ENCODE peak calls at places on chromosomes 7 and 10, in seven cellular contexts. One of them, this sample, is unnamed. For H3K4me1 and H3K36me3, the result is how much of the 10 kb centered on the place peaks cover.

GRCh38 chr7:16742547-16742946 is 11.0 kb upstream of the TSPAN13 start:
- DNase-seq in colonic mucosa: no peak
- DNase-seq in fibroblast of lung: no peak
- DNase-seq in cardiac muscle cell: no peak
- DNase-seq in naive thymus-derived CD4-positive, alpha-beta T cell: no peak
- DNase-seq in astrocyte: no peak
- DNase-seq in endodermal cell: no peak
- DNase-seq in this sample: no peak

GRCh38 chr7:139936760-139937310 is 107.8 kb downstream of the TBXAS1 start:
- DNase-seq in naive thymus-derived CD4-positive, alpha-beta T cell: no peak
- DNase-seq in endodermal cell: no peak
- DNase-seq in colonic mucosa: no peak
- DNase-seq in astrocyte: peak
- DNase-seq in fibroblast of lung: peak
- DNase-seq in cardiac muscle cell: no peak
- DNase-seq in this sample: no peak

GRCh38 chr10:25078659-25079429 is 62.4 kb downstream of the THNSL1 start:
- DNase-seq in colonic mucosa: peak
- DNase-seq in cardiac muscle cell: no peak
- DNase-seq in fibroblast of lung: peak
- DNase-seq in astrocyte: peak
- DNase-seq in endodermal cell: no peak
- DNase-seq in naive thymus-derived CD4-positive, alpha-beta T cell: no peak
- DNase-seq in this sample: no peak

GRCh38 chr7:24214670-24215069 is 69.3 kb upstream of the NPY start:
- DNase-seq in naive thymus-derived CD4-positive, alpha-beta T cell: no peak
- DNase-seq in fibroblast of lung: no peak
- DNase-seq in endodermal cell: no peak
- DNase-seq in colonic mucosa: no peak
- DNase-seq in astrocyte: no peak
- DNase-seq in cardiac muscle cell: no peak
- DNase-seq in this sample: no peak

GRCh38 chr10:60417898-60418297 is 28.2 kb upstream of the ANK3 start:
- DNase-seq in astrocyte: no peak
- DNase-seq in naive thymus-derived CD4-positive, alpha-beta T cell: no peak
- DNase-seq in fibroblast of lung: peak
- DNase-seq in colonic mucosa: no peak
- DNase-seq in cardiac muscle cell: no peak
- DNase-seq in endodermal cell: no peak
- DNase-seq in this sample: no peak

GRCh38 chr7:47539398-47540052 is 42.4 kb downstream of the TNS3 start:
- DNase-seq in endodermal cell: no peak
- DNase-seq in colonic mucosa: no peak
- DNase-seq in naive thymus-derived CD4-positive, alpha-beta T cell: no peak
- DNase-seq in astrocyte: peak
- DNase-seq in fibroblast of lung: peak
- DNase-seq in cardiac muscle cell: no peak
- DNase-seq in this sample: no peak

GRCh38 chr10:37856881-37857286 is 526 bp downstream of the ZNF248 start:
- DNase-seq in cardiac muscle cell: no peak
- DNase-seq in fibroblast of lung: no peak
- DNase-seq in colonic mucosa: peak
- DNase-seq in astrocyte: no peak
- DNase-seq in naive thymus-derived CD4-positive, alpha-beta T cell: peak
- DNase-seq in endodermal cell: no peak
- DNase-seq in this sample: no peak

GRCh38 chr7:135169141-135169935 is 1.2 kb downstream of the CYREN start:
- DNase-seq in endodermal cell: peak
- DNase-seq in naive thymus-derived CD4-positive, alpha-beta T cell: no peak
- DNase-seq in astrocyte: peak
- DNase-seq in colonic mucosa: peak
- DNase-seq in fibroblast of lung: peak
- DNase-seq in cardiac muscle cell: peak
- DNase-seq in this sample: no peak

GRCh38 chr7:85483205-85483604 is 296.3 kb upstream of the SEMA3D start:
- DNase-seq in fibroblast of lung: peak
- DNase-seq in cardiac muscle cell: no peak
- DNase-seq in astrocyte: peak
- DNase-seq in naive thymus-derived CD4-positive, alpha-beta T cell: no peak
- DNase-seq in endodermal cell: no peak
- DNase-seq in colonic mucosa: no peak
- DNase-seq in this sample: no peak

GRCh38 chr7:95951531-95951930 is 179.2 kb downstream of the DYNC1I1 start:
- DNase-seq in colonic mucosa: no peak
- DNase-seq in astrocyte: no peak
- DNase-seq in naive thymus-derived CD4-positive, alpha-beta T cell: no peak
- DNase-seq in cardiac muscle cell: no peak
- DNase-seq in fibroblast of lung: no peak
- DNase-seq in endodermal cell: no peak
- DNase-seq in this sample: no peak

GRCh38 chr7:88597941-88598425 is 161.5 kb upstream of the ZNF804B start:
- DNase-seq in cardiac muscle cell: no peak
- DNase-seq in astrocyte: no peak
- DNase-seq in fibroblast of lung: no peak
- DNase-seq in endodermal cell: no peak
- DNase-seq in naive thymus-derived CD4-positive, alpha-beta T cell: no peak
- DNase-seq in colonic mucosa: no peak
- DNase-seq in this sample: no peak

GRCh38 chr10:28130267-28130666 is 131.4 kb upstream of the ODAD2 start:
- DNase-seq in astrocyte: peak
- DNase-seq in colonic mucosa: no peak
- DNase-seq in endodermal cell: no peak
- DNase-seq in cardiac muscle cell: no peak
- DNase-seq in fibroblast of lung: peak
- DNase-seq in naive thymus-derived CD4-positive, alpha-beta T cell: no peak
- DNase-seq in this sample: no peak

GRCh38 chr7:48182736-48183369 is 11.6 kb downstream of the ABCA13 start:
- DNase-seq in naive thymus-derived CD4-positive, alpha-beta T cell: no peak
- DNase-seq in cardiac muscle cell: no peak
- DNase-seq in colonic mucosa: no peak
- DNase-seq in endodermal cell: no peak
- DNase-seq in fibroblast of lung: peak
- DNase-seq in astrocyte: peak
- DNase-seq in this sample: no peak

GRCh38 chr7:111089822-111090426 is 1.0 kb upstream of the LRRN3 start:
- DNase-seq in cardiac muscle cell: peak
- DNase-seq in fibroblast of lung: peak
- DNase-seq in endodermal cell: no peak
- DNase-seq in astrocyte: no peak
- DNase-seq in colonic mucosa: no peak
- DNase-seq in naive thymus-derived CD4-positive, alpha-beta T cell: peak
- DNase-seq in this sample: peak

GRCh38 chr7:129434846-129435318 is 650 bp downstream of the STRIP2 start:
- DNase-seq in colonic mucosa: no peak
- DNase-seq in astrocyte: no peak
- DNase-seq in endodermal cell: no peak
- DNase-seq in cardiac muscle cell: peak
- DNase-seq in fibroblast of lung: peak
- DNase-seq in naive thymus-derived CD4-positive, alpha-beta T cell: peak
- DNase-seq in this sample: no peak

GRCh38 chr10:72248477-72249151 is 25.1 kb upstream of the DDIT4 start:
- DNase-seq in fibroblast of lung: peak
- DNase-seq in astrocyte: no peak
- DNase-seq in colonic mucosa: peak
- DNase-seq in cardiac muscle cell: peak
- DNase-seq in endodermal cell: peak
- DNase-seq in naive thymus-derived CD4-positive, alpha-beta T cell: peak
- DNase-seq in this sample: no peak

GRCh38 chr7:110317699-110318265 is 773.1 kb upstream of the LRRN3 start:
- DNase-seq in colonic mucosa: no peak
- DNase-seq in endodermal cell: no peak
- DNase-seq in fibroblast of lung: peak
- DNase-seq in astrocyte: peak
- DNase-seq in naive thymus-derived CD4-positive, alpha-beta T cell: no peak
- DNase-seq in cardiac muscle cell: no peak
- DNase-seq in this sample: no peak

GRCh38 chr7:28835800-28836199 is 122.3 kb downstream of the TRIL start:
- DNase-seq in naive thymus-derived CD4-positive, alpha-beta T cell: no peak
- DNase-seq in fibroblast of lung: peak
- DNase-seq in cardiac muscle cell: no peak
- DNase-seq in colonic mucosa: no peak
- DNase-seq in endodermal cell: no peak
- DNase-seq in astrocyte: peak
- DNase-seq in this sample: no peak

GRCh38 chr7:27917774-27918314 is 177.9 kb downstream of the TAX1BP1 start:
- DNase-seq in endodermal cell: no peak
- DNase-seq in astrocyte: peak
- DNase-seq in naive thymus-derived CD4-positive, alpha-beta T cell: no peak
- DNase-seq in cardiac muscle cell: no peak
- DNase-seq in fibroblast of lung: peak
- DNase-seq in colonic mucosa: no peak
- DNase-seq in this sample: no peak

GRCh38 chr10:96987842-96988175 is 155.7 kb downstream of the LCOR start:
- DNase-seq in naive thymus-derived CD4-positive, alpha-beta T cell: no peak
- DNase-seq in colonic mucosa: no peak
- DNase-seq in fibroblast of lung: peak
- DNase-seq in endodermal cell: no peak
- DNase-seq in astrocyte: peak
- DNase-seq in cardiac muscle cell: no peak
- DNase-seq in this sample: no peak

GRCh38 chr10:72694476-72695369 is 2.8 kb downstream of the MCU start:
- DNase-seq in cardiac muscle cell: peak
- DNase-seq in fibroblast of lung: peak
- DNase-seq in naive thymus-derived CD4-positive, alpha-beta T cell: peak
- DNase-seq in astrocyte: no peak
- DNase-seq in colonic mucosa: no peak
- DNase-seq in endodermal cell: no peak
- DNase-seq in this sample: no peak

GRCh38 chr10:1202343-1202742 is 146.2 kb downstream of the WDR37 start:
- DNase-seq in fibroblast of lung: no peak
- DNase-seq in astrocyte: no peak
- DNase-seq in cardiac muscle cell: no peak
- DNase-seq in naive thymus-derived CD4-positive, alpha-beta T cell: no peak
- DNase-seq in colonic mucosa: peak
- DNase-seq in endodermal cell: no peak
- DNase-seq in this sample: no peak

GRCh38 chr10:1199897-1200721 is 143.9 kb downstream of the WDR37 start:
- DNase-seq in endodermal cell: no peak
- DNase-seq in cardiac muscle cell: no peak
- DNase-seq in astrocyte: no peak
- DNase-seq in naive thymus-derived CD4-positive, alpha-beta T cell: no peak
- DNase-seq in fibroblast of lung: no peak
- DNase-seq in colonic mucosa: peak
- DNase-seq in this sample: no peak

GRCh38 chr10:1203216-1203615 is 147.0 kb downstream of the WDR37 start:
- DNase-seq in cardiac muscle cell: no peak
- DNase-seq in astrocyte: no peak
- DNase-seq in naive thymus-derived CD4-positive, alpha-beta T cell: no peak
- DNase-seq in fibroblast of lung: no peak
- DNase-seq in endodermal cell: no peak
- DNase-seq in colonic mucosa: no peak
- DNase-seq in this sample: no peak

GRCh38 chr10:1199345-1199673 is 143.1 kb downstream of the WDR37 start:
- DNase-seq in naive thymus-derived CD4-positive, alpha-beta T cell: no peak
- DNase-seq in astrocyte: no peak
- DNase-seq in fibroblast of lung: no peak
- DNase-seq in colonic mucosa: no peak
- DNase-seq in cardiac muscle cell: no peak
- DNase-seq in endodermal cell: no peak
- DNase-seq in this sample: no peak

GRCh38 chr10:1201010-1201807 is 145.0 kb downstream of the WDR37 start:
- DNase-seq in colonic mucosa: peak
- DNase-seq in endodermal cell: no peak
- DNase-seq in cardiac muscle cell: no peak
- DNase-seq in astrocyte: no peak
- DNase-seq in fibroblast of lung: no peak
- DNase-seq in naive thymus-derived CD4-positive, alpha-beta T cell: no peak
- DNase-seq in this sample: no peak
- H3K4me3 ChIP-seq in colonic mucosa: no peak
- H3K4me3 ChIP-seq in endodermal cell: no peak
- H3K4me3 ChIP-seq in cardiac muscle cell: no peak
- H3K4me3 ChIP-seq in astrocyte: no peak
- H3K4me3 ChIP-seq in fibroblast of lung: no peak
- H3K4me3 ChIP-seq in naive thymus-derived CD4-positive, alpha-beta T cell: no peak
- H3K4me3 ChIP-seq in this sample: no peak

DNA sequence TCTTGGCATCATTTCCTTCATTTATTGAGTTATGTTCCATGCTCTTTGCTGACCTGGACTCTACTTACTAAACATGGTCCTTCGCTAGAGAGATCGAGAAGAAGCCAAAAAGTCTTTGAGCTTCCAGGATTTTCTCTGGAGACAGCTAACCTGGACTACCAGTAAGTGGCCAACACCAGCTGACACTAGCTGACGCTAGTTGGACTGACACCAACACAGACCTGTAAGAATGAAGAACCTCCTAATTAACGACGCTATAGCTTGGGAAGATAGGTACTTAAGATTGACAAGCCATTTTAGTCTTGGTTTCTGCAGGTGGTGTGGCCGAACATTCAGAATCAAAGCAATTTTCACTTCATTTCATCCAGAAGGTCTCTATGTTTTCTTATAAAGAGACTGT is 66.4 kb downstream of the GALNT17 start:
- DNase-seq in astrocyte: no peak
- DNase-seq in fibroblast of lung: no peak
- DNase-seq in cardiac muscle cell: no peak
- DNase-seq in colonic mucosa: no peak
- DNase-seq in naive thymus-derived CD4-positive, alpha-beta T cell: no peak
- DNase-seq in endodermal cell: no peak
- DNase-seq in this sample: no peak
- H3K4me1 ChIP-seq in astrocyte: under half
- H3K4me1 ChIP-seq in fibroblast of lung: under half
- H3K4me1 ChIP-seq in cardiac muscle cell: under half
- H3K4me1 ChIP-seq in colonic mucosa: under half
- H3K4me1 ChIP-seq in naive thymus-derived CD4-positive, alpha-beta T cell: under half
- H3K4me1 ChIP-seq in endodermal cell: under half
- H3K4me1 ChIP-seq in this sample: under half

GRCh38 chr10:11988924-11989323 is 53.7 kb downstream of the UPF2 start:
- DNase-seq in colonic mucosa: no peak
- DNase-seq in cardiac muscle cell: no peak
- DNase-seq in fibroblast of lung: no peak
- DNase-seq in endodermal cell: no peak
- DNase-seq in astrocyte: no peak
- DNase-seq in naive thymus-derived CD4-positive, alpha-beta T cell: no peak
- DNase-seq in this sample: no peak

GRCh38 chr10:11993834-11994468 is 48.7 kb downstream of the UPF2 start:
- DNase-seq in astrocyte: no peak
- DNase-seq in cardiac muscle cell: no peak
- DNase-seq in naive thymus-derived CD4-positive, alpha-beta T cell: no peak
- DNase-seq in colonic mucosa: no peak
- DNase-seq in fibroblast of lung: no peak
- DNase-seq in endodermal cell: no peak
- DNase-seq in this sample: no peak
- H3K36me3 ChIP-seq in astrocyte: under half
- H3K36me3 ChIP-seq in cardiac muscle cell: under half
- H3K36me3 ChIP-seq in naive thymus-derived CD4-positive, alpha-beta T cell: under half
- H3K36me3 ChIP-seq in colonic mucosa: under half
- H3K36me3 ChIP-seq in fibroblast of lung: under half
- H3K36me3 ChIP-seq in endodermal cell: under half
- H3K36me3 ChIP-seq in this sample: under half

DNA sequence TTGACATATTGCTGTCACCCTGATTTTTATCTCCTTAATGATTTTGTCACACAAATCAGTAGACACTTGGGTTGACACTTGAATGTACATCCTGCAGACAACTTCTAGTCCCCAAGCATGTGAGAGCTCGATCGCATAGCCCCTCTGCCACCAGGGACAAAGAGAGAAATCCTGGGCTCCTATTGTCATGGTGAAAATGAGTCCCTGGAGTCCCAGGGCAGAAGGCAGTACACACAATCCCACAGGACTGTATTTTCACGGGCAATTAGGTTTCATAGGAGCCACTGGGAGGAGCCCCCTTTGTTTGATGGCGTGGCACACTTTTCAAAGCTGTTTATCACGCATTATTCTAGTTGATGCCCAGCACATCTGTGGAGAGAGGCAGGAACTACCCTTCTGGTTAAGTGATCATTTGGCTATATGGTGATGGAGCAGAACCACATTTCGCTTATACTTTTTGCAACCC is 219.4 kb upstream of the STK17A start:
- DNase-seq in colonic mucosa: no peak
- DNase-seq in fibroblast of lung: no peak
- DNase-seq in astrocyte: no peak
- DNase-seq in naive thymus-derived CD4-positive, alpha-beta T cell: no peak
- DNase-seq in cardiac muscle cell: no peak
- DNase-seq in endodermal cell: no peak
- DNase-seq in this sample: no peak
- H3K4me3 ChIP-seq in colonic mucosa: no peak
- H3K4me3 ChIP-seq in fibroblast of lung: no peak
- H3K4me3 ChIP-seq in astrocyte: no peak
- H3K4me3 ChIP-seq in naive thymus-derived CD4-positive, alpha-beta T cell: no peak
- H3K4me3 ChIP-seq in cardiac muscle cell: no peak
- H3K4me3 ChIP-seq in endodermal cell: no peak
- H3K4me3 ChIP-seq in this sample: no peak

This sample was measured in iPS DF 6.9.